ENCODE peak calls at places on chromosome 14, in ten cellular contexts. B is HepG2; R is astrocyte of the spinal cord; I is cardiac fibroblast; U is fibroblast of mammary gland; M is fibroblast of pulmonary artery; J is activated CD8-positive, alpha-beta T cell treated with anti-CD3 and anti-CD28 coated beads for 36 hours; Y is GM20000; F is psoas muscle; T is GM10248. D is an unnamed sample.

GRCh38 chr14:76168531-76168930 is 16.8 kb downstream of the GPATCH2L start:
- DNase-seq in F (no peak), U (peak), I (no peak), M (no peak), R (no peak), B (no peak), T (no peak), Y (no peak), J (no peak), D (no peak)

GRCh38 chr14:39614292-39614923 is 182.2 kb upstream of the FBXO33 start:
- DNase-seq in J (no peak), F (no peak), M (no peak), U (no peak), T (no peak), I (no peak), B (peak), Y (no peak), R (no peak), D (no peak)

GRCh38 chr14:97077253-97077653 is 280.1 kb downstream of the VRK1 start:
- DNase-seq in R (peak), I (peak), U (peak), T (no peak), J (peak), B (no peak), F (no peak), M (peak), Y (peak), D (peak)

GRCh38 chr14:71645656-71646055 is 286.6 kb upstream of the RGS6 start:
- DNase-seq in J (no peak), B (no peak), F (no peak), I (peak), R (no peak), M (peak), U (peak), T (no peak), Y (no peak), D (no peak)

GRCh38 chr14:76267322-76268012 is 108.5 kb upstream of the ESRRB start:
- DNase-seq in F (peak), J (peak), T (peak), U (peak), M (peak), B (no peak), Y (no peak), R (peak), I (peak), D (peak)

GRCh38 chr14:64801046-64801445 is 78.7 kb downstream of the SPTB start:
- DNase-seq in I (no peak), R (no peak), T (no peak), J (no peak), Y (no peak), M (no peak), U (no peak), B (no peak), F (no peak), D (no peak)

GRCh38 chr14:93970589-93970966 is 5.8 kb downstream of the ASB2 start:
- DNase-seq in R (no peak), I (no peak), Y (no peak), T (no peak), J (peak), F (no peak), U (no peak), M (peak), B (peak), D (no peak)

GRCh38 chr14:103549361-103550311 is 12.8 kb downstream of the BAG5 start:
- DNase-seq in T (no peak), U (no peak), J (no peak), Y (no peak), F (peak), B (peak), I (no peak), R (no peak), M (no peak), D (no peak)

GRCh38 chr14:58607571-58608317 is 30.0 kb upstream of the DACT1 start:
- DNase-seq in U (peak), J (no peak), B (no peak), M (peak), T (no peak), Y (no peak), I (peak), R (peak), F (no peak), D (no peak)

GRCh38 chr14:103000291-103000921 is 56.9 kb downstream of the CDC42BPB start:
- DNase-seq in R (no peak), U (no peak), F (peak), B (no peak), J (no peak), T (no peak), Y (no peak), M (no peak), I (no peak), D (no peak)

GRCh38 chr14:49405291-49405690 is 180.9 kb downstream of the RPS29 start:
- DNase-seq in I (peak), F (no peak), Y (no peak), T (no peak), M (peak), B (no peak), R (peak), J (no peak), U (peak), D (no peak)

GRCh38 chr14:32078030-32078793 is 1.1 kb downstream of the ARHGAP5 start:
- DNase-seq in I (peak), B (peak), M (peak), T (peak), R (peak), J (no peak), Y (peak), F (no peak), U (peak), D (no peak)

GRCh38 chr14:34592623-34593022 is 37.3 kb downstream of the SNX6 start:
- DNase-seq in R (no peak), U (no peak), F (peak), B (no peak), I (no peak), J (no peak), M (no peak), Y (no peak), T (no peak), D (no peak)

DNA sequence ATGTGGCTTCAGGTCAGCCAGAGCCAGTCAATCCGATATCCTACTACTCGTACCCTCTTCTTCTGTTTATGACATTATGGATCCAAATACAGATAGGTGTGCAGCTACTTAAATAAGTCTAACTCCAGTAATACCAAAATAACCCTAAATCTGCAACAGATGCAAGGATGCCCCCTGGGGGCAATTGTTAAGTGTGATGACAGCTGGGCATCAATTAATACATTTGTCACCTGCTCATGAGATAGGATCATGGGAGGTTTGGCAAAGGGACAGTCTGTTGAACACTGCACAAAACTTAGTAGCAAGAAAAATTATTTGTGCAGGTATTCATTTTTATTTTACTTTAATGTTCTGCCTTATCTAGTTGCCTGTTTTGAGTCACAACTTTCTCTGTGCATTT is 83.2 kb downstream of the SLC38A6 start:
- DNase-seq in I (no peak), R (no peak), J (peak), T (no peak), F (no peak), Y (no peak), M (no peak), B (no peak), U (no peak), D (no peak)
- TF ChIP-seq CTCF in I (no peak), R (no peak), J (no peak), T (no peak), F (no peak), Y (no peak), M (no peak), B (no peak), U (no peak), D (no peak)

GRCh38 chr14:26004342-26004741 is 593.5 kb downstream of the NOVA1 start:
- DNase-seq in U (no peak), F (no peak), R (no peak), T (no peak), Y (no peak), J (no peak), M (no peak), B (no peak), I (no peak), D (no peak)

DNA sequence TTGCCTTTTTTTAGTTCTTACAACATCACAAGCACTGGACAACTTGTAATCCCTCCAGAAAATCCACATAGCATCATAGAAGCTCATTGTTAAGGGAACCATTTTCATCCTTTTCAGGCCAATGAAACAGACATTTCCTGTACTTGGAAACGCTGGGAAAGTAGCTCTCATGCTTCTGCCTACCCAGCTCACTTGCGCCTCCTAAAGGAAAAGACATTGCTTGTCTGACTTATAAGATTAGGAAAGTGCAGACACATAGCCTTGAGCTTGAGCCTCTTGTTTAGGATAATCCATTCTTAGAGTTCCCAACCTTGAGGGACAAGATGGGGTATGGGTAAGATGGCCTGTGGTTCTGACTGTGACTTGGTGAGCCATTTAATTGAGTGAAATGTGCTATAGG is 589.5 kb downstream of the NOVA1 start:
- DNase-seq in F (no peak), I (no peak), R (no peak), B (no peak), J (no peak), T (no peak), U (peak), M (peak), Y (no peak), D (no peak)
- TF ChIP-seq CTCF in F (no peak), I (peak), R (peak), B (no peak), J (no peak), T (no peak), U (peak), M (peak), Y (no peak), D (no peak)

GRCh38 chr14:89955022-89955414 is 488 bp upstream of the EFCAB11 start:
- DNase-seq in Y (no peak), B (no peak), U (no peak), M (no peak), F (no peak), T (no peak), R (no peak), I (no peak), J (no peak), D (no peak)

GRCh38 chr14:89955418-89956293 is at the start of gene TDP1:
- DNase-seq in U (peak), B (peak), I (peak), F (peak), J (peak), M (peak), Y (peak), R (peak), T (peak), D (peak)

GRCh38 chr14:89952581-89952980 is 1.9 kb downstream of the EFCAB11 start:
- DNase-seq in Y (no peak), F (no peak), T (no peak), R (no peak), U (no peak), B (no peak), I (no peak), M (no peak), J (no peak), D (no peak)

GRCh38 chr14:89953602-89954001 is 928 bp downstream of the EFCAB11 start:
- DNase-seq in J (no peak), I (no peak), F (no peak), B (no peak), M (no peak), Y (no peak), U (no peak), T (no peak), R (no peak), D (no peak)

GRCh38 chr14:89954045-89955021 is at the start of gene EFCAB11:
- DNase-seq in J (peak), R (peak), F (peak), T (peak), U (peak), I (peak), Y (peak), B (peak), M (peak), D (peak)
- TF ChIP-seq CTCF in J (no peak), R (peak), F (no peak), T (peak), U (peak), I (no peak), Y (no peak), B (no peak), M (peak), D (no peak)

GRCh38 chr14:101966742-101967141 is 2.4 kb downstream of the DYNC1H1 start:
- DNase-seq in F (no peak), R (no peak), Y (no peak), U (no peak), B (no peak), M (no peak), J (no peak), I (no peak), T (no peak), D (no peak)
- TF ChIP-seq CTCF in F (no peak), R (no peak), Y (no peak), U (no peak), B (no peak), M (no peak), J (no peak), I (no peak), T (no peak), D (no peak)

GRCh38 chr14:87935895-87936294 is 57.1 kb downstream of the GALC start:
- DNase-seq in R (no peak), B (no peak), J (no peak), I (no peak), T (no peak), Y (no peak), M (no peak), U (no peak), F (no peak), D (no peak)

GRCh38 chr14:87935081-87935828 is 57.7 kb downstream of the GALC start:
- DNase-seq in U (peak), Y (no peak), F (no peak), B (no peak), I (no peak), M (no peak), J (no peak), R (no peak), T (no peak), D (no peak)

DNA sequence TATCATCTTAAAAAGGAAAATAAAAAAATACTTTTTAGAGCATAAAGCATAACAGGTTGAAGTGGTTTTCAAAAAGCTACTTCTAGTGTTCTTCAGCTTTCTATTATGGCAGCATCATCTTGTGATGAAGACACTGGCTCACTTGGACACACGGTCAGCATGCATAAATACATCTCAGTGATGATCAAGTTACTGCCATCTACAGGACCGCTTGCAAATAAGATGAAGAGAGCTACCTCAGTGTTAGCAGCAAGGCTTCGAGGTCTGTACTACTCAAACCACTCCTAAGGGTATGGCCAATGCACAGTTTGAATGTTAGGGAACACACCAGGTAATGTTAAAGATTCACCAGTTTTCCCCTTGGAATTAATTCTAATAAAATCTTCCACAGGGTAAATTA is 58.8 kb downstream of the GALC start:
- DNase-seq in T (no peak), B (no peak), F (no peak), R (no peak), U (peak), I (no peak), M (peak), Y (no peak), J (no peak), D (no peak)
- TF ChIP-seq CTCF in T (no peak), B (no peak), F (no peak), R (no peak), U (no peak), I (no peak), M (no peak), Y (no peak), J (no peak), D (no peak)

GRCh38 chr14:55136868-55137785 is 8.1 kb downstream of the LGALS3 start:
- DNase-seq in U (peak), R (peak), T (no peak), M (peak), I (peak), J (no peak), B (no peak), Y (no peak), F (peak), D (no peak)
- TF ChIP-seq CTCF in U (peak), R (peak), T (no peak), M (peak), I (peak), J (no peak), B (no peak), Y (no peak), F (no peak), D (no peak)

GRCh38 chr14:101197595-101198397 is 294.3 kb upstream of the RTL1 start:
- DNase-seq in U (no peak), R (no peak), F (peak), M (no peak), I (no peak), T (no peak), Y (no peak), B (no peak), J (no peak), D (no peak)
- TF ChIP-seq CTCF in U (no peak), R (no peak), F (no peak), M (no peak), I (no peak), T (no peak), Y (no peak), B (no peak), J (no peak), D (no peak)

D was measured in GM13976.